ENCODE peak calls at places on chromosomes 2 and 18, in six cellular contexts. One of them, this sample, is unnamed.

GRCh38 chr18:3256693-3257626 is 5.0 kb upstream of the MYL12B start:
- DNase-seq in EL: peak; percentile 82
- DNase-seq in stimulated activated CD4-positive, alpha-beta T cell treated with anti-CD3 and anti-CD28 coated beads, Interleukin-1b, Interleukin-23, amount 100 ng/mL, for 4 hours: no peak
- DNase-seq in DMS 273 treated with DMSO at 0.1 percent for 48 hours: no peak
- DNase-seq in T-helper 2 cell: no peak
- DNase-seq in hypothalamus: no peak
- DNase-seq in this sample: no peak

GRCh38 chr2:37551783-37552182 is 119.7 kb downstream of the CDC42EP3 start:
- DNase-seq in EL: no peak
- DNase-seq in stimulated activated CD4-positive, alpha-beta T cell treated with anti-CD3 and anti-CD28 coated beads, Interleukin-1b, Interleukin-23, amount 100 ng/mL, for 4 hours: no peak
- DNase-seq in DMS 273 treated with DMSO at 0.1 percent for 48 hours: no peak
- DNase-seq in T-helper 2 cell: no peak
- DNase-seq in hypothalamus: no peak
- DNase-seq in this sample: no peak

GRCh38 chr2:125870746-125871145 is 785.2 kb upstream of the GYPC start:
- DNase-seq in EL: no peak
- DNase-seq in stimulated activated CD4-positive, alpha-beta T cell treated with anti-CD3 and anti-CD28 coated beads, Interleukin-1b, Interleukin-23, amount 100 ng/mL, for 4 hours: no peak
- DNase-seq in DMS 273 treated with DMSO at 0.1 percent for 48 hours: no peak
- DNase-seq in T-helper 2 cell: no peak
- DNase-seq in hypothalamus: no peak
- DNase-seq in this sample: no peak

GRCh38 chr2:240523451-240524281 is 34.1 kb downstream of the ANKMY1 start:
- DNase-seq in EL: no peak
- DNase-seq in stimulated activated CD4-positive, alpha-beta T cell treated with anti-CD3 and anti-CD28 coated beads, Interleukin-1b, Interleukin-23, amount 100 ng/mL, for 4 hours: no peak
- DNase-seq in DMS 273 treated with DMSO at 0.1 percent for 48 hours: no peak
- DNase-seq in T-helper 2 cell: no peak
- DNase-seq in hypothalamus: no peak
- DNase-seq in this sample: no peak

GRCh38 chr2:213429516-213429915 is 145.3 kb downstream of the SPAG16 start:
- DNase-seq in EL: peak; percentile 65
- DNase-seq in stimulated activated CD4-positive, alpha-beta T cell treated with anti-CD3 and anti-CD28 coated beads, Interleukin-1b, Interleukin-23, amount 100 ng/mL, for 4 hours: no peak
- DNase-seq in DMS 273 treated with DMSO at 0.1 percent for 48 hours: no peak
- DNase-seq in T-helper 2 cell: no peak
- DNase-seq in hypothalamus: no peak
- DNase-seq in this sample: no peak

GRCh38 chr2:218406949-218407703 is 7.5 kb downstream of the CTDSP1 start:
- DNase-seq in EL: peak; percentile 40
- DNase-seq in stimulated activated CD4-positive, alpha-beta T cell treated with anti-CD3 and anti-CD28 coated beads, Interleukin-1b, Interleukin-23, amount 100 ng/mL, for 4 hours: peak; percentile 39
- DNase-seq in DMS 273 treated with DMSO at 0.1 percent for 48 hours: peak; percentile 82
- DNase-seq in T-helper 2 cell: peak; percentile 78
- DNase-seq in hypothalamus: peak; percentile 46
- DNase-seq in this sample: peak; percentile 77

GRCh38 chr2:217920879-217921603 is 81.8 kb downstream of the TNS1 start:
- DNase-seq in EL: no peak
- DNase-seq in stimulated activated CD4-positive, alpha-beta T cell treated with anti-CD3 and anti-CD28 coated beads, Interleukin-1b, Interleukin-23, amount 100 ng/mL, for 4 hours: no peak
- DNase-seq in DMS 273 treated with DMSO at 0.1 percent for 48 hours: no peak
- DNase-seq in T-helper 2 cell: no peak
- DNase-seq in hypothalamus: no peak
- DNase-seq in this sample: no peak

GRCh38 chr2:156136566-156136965 is 196.0 kb downstream of the NR4A2 start:
- DNase-seq in EL: no peak
- DNase-seq in stimulated activated CD4-positive, alpha-beta T cell treated with anti-CD3 and anti-CD28 coated beads, Interleukin-1b, Interleukin-23, amount 100 ng/mL, for 4 hours: no peak
- DNase-seq in DMS 273 treated with DMSO at 0.1 percent for 48 hours: no peak
- DNase-seq in T-helper 2 cell: no peak
- DNase-seq in hypothalamus: no peak
- DNase-seq in this sample: no peak

GRCh38 chr2:104889261-104890091 is 35.6 kb downstream of the POU3F3 start:
- DNase-seq in EL: no peak
- DNase-seq in stimulated activated CD4-positive, alpha-beta T cell treated with anti-CD3 and anti-CD28 coated beads, Interleukin-1b, Interleukin-23, amount 100 ng/mL, for 4 hours: no peak
- DNase-seq in DMS 273 treated with DMSO at 0.1 percent for 48 hours: no peak
- DNase-seq in T-helper 2 cell: no peak
- DNase-seq in hypothalamus: no peak
- DNase-seq in this sample: no peak

GRCh38 chr2:105294844-105295481 is 34.6 kb downstream of the TGFBRAP1 start:
- DNase-seq in EL: peak; percentile 64
- DNase-seq in stimulated activated CD4-positive, alpha-beta T cell treated with anti-CD3 and anti-CD28 coated beads, Interleukin-1b, Interleukin-23, amount 100 ng/mL, for 4 hours: peak; percentile 1
- DNase-seq in DMS 273 treated with DMSO at 0.1 percent for 48 hours: peak; percentile 22
- DNase-seq in T-helper 2 cell: no peak
- DNase-seq in hypothalamus: peak; percentile 16
- DNase-seq in this sample: peak; percentile 91

GRCh38 chr2:98454500-98455235 is 10.0 kb downstream of the INPP4A start:
- DNase-seq in EL: peak; percentile 47
- DNase-seq in stimulated activated CD4-positive, alpha-beta T cell treated with anti-CD3 and anti-CD28 coated beads, Interleukin-1b, Interleukin-23, amount 100 ng/mL, for 4 hours: no peak
- DNase-seq in DMS 273 treated with DMSO at 0.1 percent for 48 hours: no peak
- DNase-seq in T-helper 2 cell: peak; percentile 40
- DNase-seq in hypothalamus: no peak
- DNase-seq in this sample: peak; percentile 48

GRCh38 chr18:49619792-49620191 is 57.9 kb downstream of the LIPG start:
- DNase-seq in EL: peak; percentile 62
- DNase-seq in stimulated activated CD4-positive, alpha-beta T cell treated with anti-CD3 and anti-CD28 coated beads, Interleukin-1b, Interleukin-23, amount 100 ng/mL, for 4 hours: no peak
- DNase-seq in DMS 273 treated with DMSO at 0.1 percent for 48 hours: no peak
- DNase-seq in T-helper 2 cell: no peak
- DNase-seq in hypothalamus: no peak
- DNase-seq in this sample: no peak

GRCh38 chr2:159111346-159111922 is 143.0 kb downstream of the TANC1 start:
- DNase-seq in EL: peak; percentile 51
- DNase-seq in stimulated activated CD4-positive, alpha-beta T cell treated with anti-CD3 and anti-CD28 coated beads, Interleukin-1b, Interleukin-23, amount 100 ng/mL, for 4 hours: no peak
- DNase-seq in DMS 273 treated with DMSO at 0.1 percent for 48 hours: no peak
- DNase-seq in T-helper 2 cell: no peak
- DNase-seq in hypothalamus: peak; percentile 15
- DNase-seq in this sample: peak; percentile 86

GRCh38 chr2:96890726-96891385 is 21.0 kb upstream of the SEMA4C start:
- DNase-seq in EL: no peak
- DNase-seq in stimulated activated CD4-positive, alpha-beta T cell treated with anti-CD3 and anti-CD28 coated beads, Interleukin-1b, Interleukin-23, amount 100 ng/mL, for 4 hours: no peak
- DNase-seq in DMS 273 treated with DMSO at 0.1 percent for 48 hours: no peak
- DNase-seq in T-helper 2 cell: no peak
- DNase-seq in hypothalamus: no peak
- DNase-seq in this sample: no peak

GRCh38 chr2:73110622-73111299 is 2.0 kb downstream of the RAB11FIP5 start:
- DNase-seq in EL: peak; percentile 68
- DNase-seq in stimulated activated CD4-positive, alpha-beta T cell treated with anti-CD3 and anti-CD28 coated beads, Interleukin-1b, Interleukin-23, amount 100 ng/mL, for 4 hours: no peak
- DNase-seq in DMS 273 treated with DMSO at 0.1 percent for 48 hours: no peak
- DNase-seq in T-helper 2 cell: no peak
- DNase-seq in hypothalamus: no peak
- DNase-seq in this sample: no peak

GRCh38 chr2:4246364-4247131 is 543.2 kb downstream of the DCDC2C start:
- DNase-seq in EL: no peak
- DNase-seq in stimulated activated CD4-positive, alpha-beta T cell treated with anti-CD3 and anti-CD28 coated beads, Interleukin-1b, Interleukin-23, amount 100 ng/mL, for 4 hours: no peak
- DNase-seq in DMS 273 treated with DMSO at 0.1 percent for 48 hours: no peak
- DNase-seq in T-helper 2 cell: no peak
- DNase-seq in hypothalamus: no peak
- DNase-seq in this sample: no peak

GRCh38 chr2:128783896-128784295 is 465.2 kb upstream of the HS6ST1 start:
- DNase-seq in EL: no peak
- DNase-seq in stimulated activated CD4-positive, alpha-beta T cell treated with anti-CD3 and anti-CD28 coated beads, Interleukin-1b, Interleukin-23, amount 100 ng/mL, for 4 hours: no peak
- DNase-seq in DMS 273 treated with DMSO at 0.1 percent for 48 hours: no peak
- DNase-seq in T-helper 2 cell: no peak
- DNase-seq in hypothalamus: no peak
- DNase-seq in this sample: peak; percentile 45

GRCh38 chr2:150538582-150539236 is 51.2 kb upstream of the RND3 start:
- DNase-seq in EL: peak; percentile 76
- DNase-seq in stimulated activated CD4-positive, alpha-beta T cell treated with anti-CD3 and anti-CD28 coated beads, Interleukin-1b, Interleukin-23, amount 100 ng/mL, for 4 hours: no peak
- DNase-seq in DMS 273 treated with DMSO at 0.1 percent for 48 hours: no peak
- DNase-seq in T-helper 2 cell: no peak
- DNase-seq in hypothalamus: no peak
- DNase-seq in this sample: no peak

GRCh38 chr2:206225435-206226232 is 48.8 kb upstream of the ZDBF2 start:
- DNase-seq in EL: no peak
- DNase-seq in stimulated activated CD4-positive, alpha-beta T cell treated with anti-CD3 and anti-CD28 coated beads, Interleukin-1b, Interleukin-23, amount 100 ng/mL, for 4 hours: no peak
- DNase-seq in DMS 273 treated with DMSO at 0.1 percent for 48 hours: no peak
- DNase-seq in T-helper 2 cell: no peak
- DNase-seq in hypothalamus: no peak
- DNase-seq in this sample: no peak